ENCODE peak calls at places on chromosomes 6 and 20, in ten cellular contexts. E, I, W, H, P, Q, Y, N, K and L are unnamed samples.

GRCh38 chr20:48728042-48728837 is 99.6 kb downstream of the PREX1 start:
- DNase-seq in E (no peak), I (no peak), W (no peak), H (no peak), P (no peak), Q (no peak), Y (no peak), N (no peak), K (no peak), L (no peak)

GRCh38 chr6:11423072-11423471 is 114.5 kb upstream of the TMEM170B start:
- DNase-seq in E (no peak), I (no peak), W (no peak), H (no peak), P (no peak), Q (peak; percentile 71), Y (peak; percentile 89), N (no peak), K (no peak), L (no peak)

GRCh38 chr6:8082954-8083858 is 19.0 kb upstream of the BLOC1S5 start:
- DNase-seq in E (no peak), I (no peak), W (peak; percentile 89), H (peak; percentile 84), P (no peak), Q (peak; percentile 95), Y (peak; percentile 98), N (peak; percentile 70), K (no peak), L (peak; percentile 94)

GRCh38 chr6:107809966-107810365 is 14.1 kb downstream of the SCML4 start:
- DNase-seq in E (no peak), I (no peak), W (no peak), H (no peak), P (no peak), Q (no peak), Y (no peak), N (no peak), K (no peak), L (no peak)

GRCh38 chr6:90107721-90108364 is 188.8 kb downstream of the BACH2 start:
- DNase-seq in E (no peak), I (no peak), W (no peak), H (no peak), P (no peak), Q (no peak), Y (peak; percentile 83), N (no peak), K (no peak), L (no peak)

GRCh38 chr6:113182370-113183141 is 674.6 kb upstream of the MARCKS start:
- DNase-seq in E (peak; percentile 2), I (no peak), W (peak; percentile 83), H (peak; percentile 71), P (no peak), Q (peak; percentile 91), Y (peak; percentile 52), N (no peak), K (no peak), L (peak; percentile 85)

GRCh38 chr6:31401403-31401802 is 2.0 kb upstream of the MICA start:
- DNase-seq in E (peak; percentile 69), I (no peak), W (peak; percentile 87), H (peak; percentile 76), P (peak; percentile 44), Q (peak; percentile 92), Y (peak; percentile 87), N (peak; percentile 45), K (no peak), L (peak; percentile 87)

GRCh38 chr6:166361080-166361429 is 18.7 kb upstream of the SFT2D1 start:
- DNase-seq in E (peak; percentile 99), I (no peak), W (peak; percentile 83), H (peak; percentile 12), P (peak; percentile 61), Q (peak; percentile 67), Y (no peak), N (no peak), K (no peak), L (peak; percentile 28)

GRCh38 chr6:402901-403658 is 11.5 kb downstream of the IRF4 start:
- DNase-seq in E (no peak), I (no peak), W (no peak), H (no peak), P (no peak), Q (no peak), Y (no peak), N (no peak), K (no peak), L (no peak)

GRCh38 chr20:53034899-53035298 is 62.7 kb downstream of the TSHZ2 start:
- DNase-seq in E (no peak), I (peak; percentile 70), W (no peak), H (no peak), P (no peak), Q (no peak), Y (no peak), N (no peak), K (no peak), L (no peak)

GRCh38 chr6:44021628-44022295 is 105.5 kb downstream of the MRPL14 start:
- DNase-seq in E (no peak), I (no peak), W (no peak), H (no peak), P (no peak), Q (no peak), Y (no peak), N (no peak), K (no peak), L (no peak)

GRCh38 chr20:62623488-62624324 is 18.6 kb upstream of the SLCO4A1 start:
- DNase-seq in E (peak; percentile 98), I (peak; percentile 95), W (peak; percentile 89), H (peak; percentile 83), P (peak; percentile 94), Q (peak; percentile 77), Y (peak; percentile 84), N (peak; percentile 99), K (peak; percentile 97), L (peak; percentile 87)

GRCh38 chr20:3472105-3472504 is 1.3 kb downstream of the ATRN start:
- DNase-seq in E (peak; percentile 41), I (no peak), W (no peak), H (no peak), P (no peak), Q (no peak), Y (no peak), N (no peak), K (no peak), L (no peak)

GRCh38 chr6:10540073-10540746 is 19.1 kb downstream of the GCNT2 start:
- DNase-seq in E (no peak), I (peak; percentile 53), W (no peak), H (no peak), P (no peak), Q (no peak), Y (no peak), N (no peak), K (no peak), L (no peak)

GRCh38 chr6:39327516-39327915 is 5.0 kb upstream of the KCNK16 start:
- DNase-seq in E (no peak), I (no peak), W (no peak), H (no peak), P (no peak), Q (no peak), Y (no peak), N (no peak), K (no peak), L (no peak)

GRCh38 chr6:111154981-111155380 is 67.7 kb downstream of the SLC16A10 start:
- DNase-seq in E (no peak), I (no peak), W (no peak), H (no peak), P (no peak), Q (no peak), Y (peak; percentile 18), N (no peak), K (no peak), L (no peak)

GRCh38 chr20:18524646-18525045 is 16.9 kb downstream of the SEC23B start:
- DNase-seq in E (no peak), I (no peak), W (peak; percentile 40), H (peak; percentile 65), P (no peak), Q (peak; percentile 84), Y (peak; percentile 81), N (no peak), K (no peak), L (peak; percentile 60)

GRCh38 chr6:33213166-33213988 is 5.1 kb downstream of the RING1 start:
- DNase-seq in E (no peak), I (no peak), W (peak; percentile 24), H (no peak), P (no peak), Q (peak; percentile 16), Y (no peak), N (no peak), K (no peak), L (no peak)

GRCh38 chr20:46099491-46100287 is 9.9 kb upstream of the NCOA5 start:
- DNase-seq in E (no peak), I (peak; percentile 20), W (no peak), H (no peak), P (no peak), Q (no peak), Y (no peak), N (no peak), K (no peak), L (no peak)
- TF ChIP-seq CTCF in E (peak; percentile 77), I (peak; percentile 47), W (no peak), H (no peak), P (no peak), Q (no peak), Y (no peak), N (no peak), K (no peak), L (no peak)

DNA sequence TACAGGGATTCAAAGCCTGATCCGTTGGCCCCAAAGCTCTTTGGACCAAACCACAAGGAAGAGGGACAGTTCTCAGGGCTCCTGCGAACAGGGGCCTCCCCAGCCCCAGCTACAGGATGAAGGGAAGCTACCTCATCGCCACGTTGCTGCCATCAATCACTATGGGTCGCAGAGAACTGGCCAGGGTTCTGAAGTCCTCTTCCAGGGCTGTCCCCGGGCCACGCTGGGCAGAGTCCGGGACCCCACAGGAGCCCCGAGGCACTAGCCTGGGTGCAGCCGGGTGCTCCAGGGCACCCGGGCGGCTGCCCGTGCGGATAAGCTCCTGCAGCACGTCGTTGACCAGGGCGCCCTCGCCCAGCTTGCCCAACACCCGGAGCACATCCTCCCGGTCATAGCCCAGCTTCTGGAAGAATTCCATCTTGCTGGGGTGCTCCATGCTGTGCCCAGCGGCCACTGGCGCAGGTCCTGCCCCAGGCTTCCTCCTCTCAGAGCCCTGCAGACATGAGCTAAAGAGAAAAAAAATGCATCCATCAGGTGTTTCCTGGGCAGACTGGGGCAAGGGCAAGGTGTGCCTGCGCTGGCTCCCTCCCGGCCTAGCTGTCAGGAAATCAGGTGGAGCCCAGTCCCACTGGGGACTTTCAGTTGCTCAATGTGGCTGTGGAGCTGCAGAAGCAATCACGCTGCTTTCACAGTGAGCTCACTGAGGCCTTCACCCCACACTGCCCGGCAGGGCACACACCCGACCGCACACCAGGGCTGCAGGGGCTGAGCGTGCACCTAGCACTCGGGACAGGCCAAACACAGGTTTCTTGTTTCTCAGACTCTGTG is 10.5 kb downstream of the ZC3H12D start:
- DNase-seq in E (no peak), I (peak; percentile 24), W (no peak), H (no peak), P (no peak), Q (no peak), Y (no peak), N (no peak), K (no peak), L (no peak)
- H3K4me3 ChIP-seq in E (no peak overlapping the region), I (no peak overlapping the region), W (no peak overlapping the region), H (no peak overlapping the region), P (no peak overlapping the region), Q (no peak overlapping the region), Y (no peak overlapping the region), N (no peak overlapping the region), K (no peak overlapping the region), L (no peak overlapping the region)

GRCh38 chr6:156410649-156411048 is 366.5 kb upstream of the ARID1B start:
- DNase-seq in E (no peak), I (no peak), W (no peak), H (no peak), P (no peak), Q (no peak), Y (no peak), N (no peak), K (no peak), L (no peak)
- TF ChIP-seq CTCF in E (no peak), I (peak; percentile 68), W (peak; percentile 17), H (no peak), P (peak; percentile 17), Q (peak; percentile 18), Y (no peak), N (no peak), K (no peak), L (peak; percentile 4)

GRCh38 chr6:144886682-144887081 is 601.5 kb downstream of the UTRN start:
- DNase-seq in E (no peak), I (no peak), W (no peak), H (no peak), P (no peak), Q (no peak), Y (no peak), N (no peak), K (no peak), L (no peak)
- H3K4me3 ChIP-seq in E (no peak overlapping the region), I (no peak overlapping the region), W (no peak overlapping the region), H (no peak overlapping the region), P (no peak overlapping the region), Q (no peak overlapping the region), Y (no peak overlapping the region), N (no peak overlapping the region), K (no peak overlapping the region), L (no peak overlapping the region)